ENCODE peak calls at places on chromosomes 6 and 20, in ten cellular contexts. One of them, this sample, is unnamed.
A peak's percentile ranks its signal among the peaks of the same experiment; 100 is the strongest.

GRCh38 chr6:140256213-140256612 is 881.8 kb upstream of the CITED2 start:
- DNase-seq in lower lobe of right lung: no peak
- DNase-seq in mucosa of descending colon: no peak
- DNase-seq in pancreas: no peak
- DNase-seq in naive thymus-derived CD4-positive, alpha-beta T cell: no peak
- DNase-seq in heart right ventricle: no peak
- DNase-seq in fibroblast of lung: peak; percentile 12
- DNase-seq in CD8-positive, alpha-beta T cell: no peak
- DNase-seq in IMR-90: peak; percentile 3
- DNase-seq in cardiac muscle cell: no peak
- DNase-seq in this sample: no peak

GRCh38 chr20:3670511-3670910 is 7.3 kb upstream of the GFRA4 start:
- DNase-seq in lower lobe of right lung: no peak
- DNase-seq in mucosa of descending colon: no peak
- DNase-seq in pancreas: no peak
- DNase-seq in naive thymus-derived CD4-positive, alpha-beta T cell: no peak
- DNase-seq in heart right ventricle: no peak
- DNase-seq in fibroblast of lung: no peak
- DNase-seq in CD8-positive, alpha-beta T cell: no peak
- DNase-seq in IMR-90: peak; percentile 19
- DNase-seq in cardiac muscle cell: peak; percentile 76
- DNase-seq in this sample: no peak

GRCh38 chr6:138682722-138683521 is 90.6 kb upstream of the CCDC28A start:
- DNase-seq in lower lobe of right lung: no peak
- DNase-seq in mucosa of descending colon: peak; percentile 47
- DNase-seq in pancreas: no peak
- DNase-seq in naive thymus-derived CD4-positive, alpha-beta T cell: no peak
- DNase-seq in heart right ventricle: peak; percentile 15
- DNase-seq in fibroblast of lung: peak; percentile 82
- DNase-seq in CD8-positive, alpha-beta T cell: no peak
- DNase-seq in IMR-90: peak; percentile 86
- DNase-seq in cardiac muscle cell: no peak
- DNase-seq in this sample: no peak

GRCh38 chr6:35719830-35720733 is 16.8 kb upstream of the ARMC12 start:
- DNase-seq in lower lobe of right lung: peak; percentile 66
- DNase-seq in mucosa of descending colon: peak; percentile 74
- DNase-seq in pancreas: no peak
- DNase-seq in naive thymus-derived CD4-positive, alpha-beta T cell: no peak
- DNase-seq in heart right ventricle: peak; percentile 52
- DNase-seq in fibroblast of lung: peak; percentile 43
- DNase-seq in CD8-positive, alpha-beta T cell: peak; percentile 48
- DNase-seq in IMR-90: peak; percentile 47
- DNase-seq in cardiac muscle cell: peak; percentile 61
- DNase-seq in this sample: no peak

GRCh38 chr6:35469711-35470662 is 1.8 kb downstream of the RPL10A start:
- DNase-seq in lower lobe of right lung: no peak
- DNase-seq in mucosa of descending colon: no peak
- DNase-seq in pancreas: peak; percentile 66
- DNase-seq in naive thymus-derived CD4-positive, alpha-beta T cell: no peak
- DNase-seq in heart right ventricle: no peak
- DNase-seq in fibroblast of lung: peak; percentile 34
- DNase-seq in CD8-positive, alpha-beta T cell: no peak
- DNase-seq in IMR-90: no peak
- DNase-seq in cardiac muscle cell: peak; percentile 44
- DNase-seq in this sample: no peak

GRCh38 chr20:25989196-25989595 is 292.5 kb upstream of the ZNF337 start:
- DNase-seq in lower lobe of right lung: no peak
- DNase-seq in mucosa of descending colon: no peak
- DNase-seq in pancreas: no peak
- DNase-seq in naive thymus-derived CD4-positive, alpha-beta T cell: no peak
- DNase-seq in heart right ventricle: no peak
- DNase-seq in fibroblast of lung: no peak
- DNase-seq in CD8-positive, alpha-beta T cell: no peak
- DNase-seq in IMR-90: no peak
- DNase-seq in cardiac muscle cell: no peak
- DNase-seq in this sample: no peak

GRCh38 chr20:20017852-20018245 is 687 bp downstream of the NAA20 start:
- DNase-seq in lower lobe of right lung: no peak
- DNase-seq in mucosa of descending colon: no peak
- DNase-seq in pancreas: no peak
- DNase-seq in naive thymus-derived CD4-positive, alpha-beta T cell: peak; percentile 9
- DNase-seq in heart right ventricle: no peak
- DNase-seq in fibroblast of lung: no peak
- DNase-seq in CD8-positive, alpha-beta T cell: no peak
- DNase-seq in IMR-90: no peak
- DNase-seq in cardiac muscle cell: no peak
- DNase-seq in this sample: no peak

GRCh38 chr6:107740496-107741190 is 83.5 kb downstream of the SCML4 start:
- DNase-seq in lower lobe of right lung: no peak
- DNase-seq in mucosa of descending colon: no peak
- DNase-seq in pancreas: no peak
- DNase-seq in naive thymus-derived CD4-positive, alpha-beta T cell: peak; percentile 44
- DNase-seq in heart right ventricle: no peak
- DNase-seq in fibroblast of lung: no peak
- DNase-seq in CD8-positive, alpha-beta T cell: peak; percentile 39
- DNase-seq in IMR-90: no peak
- DNase-seq in cardiac muscle cell: no peak
- DNase-seq in this sample: no peak

GRCh38 chr20:11847827-11848226 is 69.9 kb upstream of the BTBD3 start:
- DNase-seq in lower lobe of right lung: no peak
- DNase-seq in mucosa of descending colon: no peak
- DNase-seq in pancreas: no peak
- DNase-seq in naive thymus-derived CD4-positive, alpha-beta T cell: no peak
- DNase-seq in heart right ventricle: no peak
- DNase-seq in fibroblast of lung: no peak
- DNase-seq in CD8-positive, alpha-beta T cell: no peak
- DNase-seq in IMR-90: no peak
- DNase-seq in cardiac muscle cell: no peak
- DNase-seq in this sample: no peak

GRCh38 chr6:32517654-32518445 is 12.2 kb downstream of the HLA-DRB5 start:
- DNase-seq in lower lobe of right lung: no peak
- DNase-seq in mucosa of descending colon: no peak
- DNase-seq in pancreas: no peak
- DNase-seq in naive thymus-derived CD4-positive, alpha-beta T cell: no peak
- DNase-seq in heart right ventricle: no peak
- DNase-seq in fibroblast of lung: no peak
- DNase-seq in CD8-positive, alpha-beta T cell: no peak
- DNase-seq in IMR-90: no peak
- DNase-seq in cardiac muscle cell: no peak
- DNase-seq in this sample: no peak

GRCh38 chr6:168131464-168132415 is 52.7 kb upstream of the FRMD1 start:
- DNase-seq in lower lobe of right lung: no peak
- DNase-seq in mucosa of descending colon: no peak
- DNase-seq in pancreas: no peak
- DNase-seq in naive thymus-derived CD4-positive, alpha-beta T cell: no peak
- DNase-seq in heart right ventricle: no peak
- DNase-seq in fibroblast of lung: no peak
- DNase-seq in CD8-positive, alpha-beta T cell: no peak
- DNase-seq in IMR-90: no peak
- DNase-seq in cardiac muscle cell: peak; percentile 21
- DNase-seq in this sample: peak; percentile 11

GRCh38 chr20:63461364-63461763 is 11.1 kb downstream of the KCNQ2 start:
- DNase-seq in lower lobe of right lung: no peak
- DNase-seq in mucosa of descending colon: no peak
- DNase-seq in pancreas: no peak
- DNase-seq in naive thymus-derived CD4-positive, alpha-beta T cell: no peak
- DNase-seq in heart right ventricle: no peak
- DNase-seq in fibroblast of lung: no peak
- DNase-seq in CD8-positive, alpha-beta T cell: no peak
- DNase-seq in IMR-90: no peak
- DNase-seq in cardiac muscle cell: peak; percentile 80
- DNase-seq in this sample: no peak

GRCh38 chr6:43811101-43812099 is 41.4 kb downstream of the VEGFA start:
- DNase-seq in lower lobe of right lung: no peak
- DNase-seq in mucosa of descending colon: no peak
- DNase-seq in pancreas: peak; percentile 64
- DNase-seq in naive thymus-derived CD4-positive, alpha-beta T cell: no peak
- DNase-seq in heart right ventricle: no peak
- DNase-seq in fibroblast of lung: no peak
- DNase-seq in CD8-positive, alpha-beta T cell: no peak
- DNase-seq in IMR-90: peak; percentile 15
- DNase-seq in cardiac muscle cell: no peak
- DNase-seq in this sample: no peak

GRCh38 chr6:16947461-16948159 is 154.2 kb upstream of the STMND1 start:
- DNase-seq in lower lobe of right lung: no peak
- DNase-seq in mucosa of descending colon: no peak
- DNase-seq in pancreas: no peak
- DNase-seq in naive thymus-derived CD4-positive, alpha-beta T cell: no peak
- DNase-seq in heart right ventricle: no peak
- DNase-seq in fibroblast of lung: peak; percentile 100
- DNase-seq in CD8-positive, alpha-beta T cell: no peak
- DNase-seq in IMR-90: peak; percentile 98
- DNase-seq in cardiac muscle cell: peak; percentile 72
- DNase-seq in this sample: no peak
- H3K4me3 ChIP-seq in lower lobe of right lung: no peak overlapping the region
- H3K4me3 ChIP-seq in mucosa of descending colon: no peak overlapping the region
- H3K4me3 ChIP-seq in pancreas: no peak overlapping the region
- H3K4me3 ChIP-seq in naive thymus-derived CD4-positive, alpha-beta T cell: no peak overlapping the region
- H3K4me3 ChIP-seq in heart right ventricle: no peak overlapping the region
- H3K4me3 ChIP-seq in fibroblast of lung: no peak overlapping the region
- H3K4me3 ChIP-seq in CD8-positive, alpha-beta T cell: no peak overlapping the region
- H3K4me3 ChIP-seq in IMR-90: no peak overlapping the region
- H3K4me3 ChIP-seq in cardiac muscle cell: no peak overlapping the region
- H3K4me3 ChIP-seq in this sample: no peak overlapping the region

DNA sequence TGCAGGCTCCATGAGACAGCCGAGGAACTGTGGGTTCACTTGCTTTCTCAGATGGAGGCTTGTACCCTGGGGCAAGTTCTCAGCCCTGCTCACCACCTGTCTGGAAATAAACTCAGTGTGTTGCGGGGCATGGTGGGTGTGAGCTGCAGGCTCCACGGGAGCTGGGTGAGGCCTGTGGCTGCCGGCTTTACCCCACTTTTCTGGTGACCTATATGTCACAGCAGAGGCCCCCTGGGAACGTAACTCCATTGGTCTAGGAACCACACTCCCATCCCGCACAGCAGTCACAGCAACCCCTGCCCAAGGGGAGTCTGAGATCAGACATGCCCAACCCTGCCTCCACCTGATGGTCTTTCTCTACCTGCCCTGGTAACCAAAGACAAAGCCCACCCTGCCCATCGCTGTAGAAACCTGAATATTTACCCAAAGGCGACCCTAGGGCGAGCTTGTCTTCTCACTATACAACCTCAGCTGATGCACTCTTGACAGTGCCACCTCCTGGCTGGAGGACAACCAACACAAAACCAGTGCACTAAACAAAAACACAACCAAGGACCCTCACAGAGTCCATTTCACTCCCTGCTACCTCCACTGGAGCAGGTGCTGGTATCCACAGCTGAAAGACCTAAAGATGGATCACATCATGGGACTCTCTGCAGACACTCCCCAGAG is 174.3 kb downstream of the PDE10A start:
- DNase-seq in lower lobe of right lung: no peak
- DNase-seq in mucosa of descending colon: no peak
- DNase-seq in pancreas: no peak
- DNase-seq in naive thymus-derived CD4-positive, alpha-beta T cell: no peak
- DNase-seq in heart right ventricle: no peak
- DNase-seq in fibroblast of lung: no peak
- DNase-seq in CD8-positive, alpha-beta T cell: no peak
- DNase-seq in IMR-90: no peak
- DNase-seq in cardiac muscle cell: no peak
- DNase-seq in this sample: no peak
- H3K4me1 ChIP-seq in lower lobe of right lung: no peaks in the 10 kb centered on the region
- H3K4me1 ChIP-seq in mucosa of descending colon: no peaks in the 10 kb centered on the region
- H3K4me1 ChIP-seq in pancreas: no peaks in the 10 kb centered on the region
- H3K4me1 ChIP-seq in naive thymus-derived CD4-positive, alpha-beta T cell: no peaks in the 10 kb centered on the region
- H3K4me1 ChIP-seq in heart right ventricle: no peaks in the 10 kb centered on the region
- H3K4me1 ChIP-seq in fibroblast of lung: no peaks in the 10 kb centered on the region
- H3K4me1 ChIP-seq in CD8-positive, alpha-beta T cell: no peaks in the 10 kb centered on the region
- H3K4me1 ChIP-seq in IMR-90: peaks cover 12% of the 10 kb centered on the region
- H3K4me1 ChIP-seq in cardiac muscle cell: peaks cover 17% of the 10 kb centered on the region
- H3K4me1 ChIP-seq in this sample: no peaks in the 10 kb centered on the region

GRCh38 chr20:8858181-8858794 is 210.6 kb upstream of the PLCB4 start:
- DNase-seq in lower lobe of right lung: no peak
- DNase-seq in mucosa of descending colon: no peak
- DNase-seq in pancreas: no peak
- DNase-seq in naive thymus-derived CD4-positive, alpha-beta T cell: no peak
- DNase-seq in heart right ventricle: peak; percentile 33
- DNase-seq in fibroblast of lung: peak; percentile 16
- DNase-seq in CD8-positive, alpha-beta T cell: no peak
- DNase-seq in IMR-90: peak; percentile 21
- DNase-seq in cardiac muscle cell: no peak
- DNase-seq in this sample: no peak

GRCh38 chr20:8854566-8854965 is 214.3 kb upstream of the PLCB4 start:
- DNase-seq in lower lobe of right lung: peak; percentile 43
- DNase-seq in mucosa of descending colon: no peak
- DNase-seq in pancreas: no peak
- DNase-seq in naive thymus-derived CD4-positive, alpha-beta T cell: no peak
- DNase-seq in heart right ventricle: peak; percentile 69
- DNase-seq in fibroblast of lung: peak; percentile 72
- DNase-seq in CD8-positive, alpha-beta T cell: no peak
- DNase-seq in IMR-90: peak; percentile 83
- DNase-seq in cardiac muscle cell: peak; percentile 5
- DNase-seq in this sample: no peak

GRCh38 chr20:8853805-8854338 is 215.0 kb upstream of the PLCB4 start:
- DNase-seq in lower lobe of right lung: no peak
- DNase-seq in mucosa of descending colon: no peak
- DNase-seq in pancreas: no peak
- DNase-seq in naive thymus-derived CD4-positive, alpha-beta T cell: peak; percentile 11
- DNase-seq in heart right ventricle: peak; percentile 48
- DNase-seq in fibroblast of lung: peak; percentile 87
- DNase-seq in CD8-positive, alpha-beta T cell: no peak
- DNase-seq in IMR-90: peak; percentile 84
- DNase-seq in cardiac muscle cell: peak; percentile 77
- DNase-seq in this sample: no peak

GRCh38 chr20:8856668-8857067 is 212.2 kb upstream of the PLCB4 start:
- DNase-seq in lower lobe of right lung: no peak
- DNase-seq in mucosa of descending colon: no peak
- DNase-seq in pancreas: no peak
- DNase-seq in naive thymus-derived CD4-positive, alpha-beta T cell: no peak
- DNase-seq in heart right ventricle: no peak
- DNase-seq in fibroblast of lung: no peak
- DNase-seq in CD8-positive, alpha-beta T cell: no peak
- DNase-seq in IMR-90: no peak
- DNase-seq in cardiac muscle cell: no peak
- DNase-seq in this sample: no peak

DNA sequence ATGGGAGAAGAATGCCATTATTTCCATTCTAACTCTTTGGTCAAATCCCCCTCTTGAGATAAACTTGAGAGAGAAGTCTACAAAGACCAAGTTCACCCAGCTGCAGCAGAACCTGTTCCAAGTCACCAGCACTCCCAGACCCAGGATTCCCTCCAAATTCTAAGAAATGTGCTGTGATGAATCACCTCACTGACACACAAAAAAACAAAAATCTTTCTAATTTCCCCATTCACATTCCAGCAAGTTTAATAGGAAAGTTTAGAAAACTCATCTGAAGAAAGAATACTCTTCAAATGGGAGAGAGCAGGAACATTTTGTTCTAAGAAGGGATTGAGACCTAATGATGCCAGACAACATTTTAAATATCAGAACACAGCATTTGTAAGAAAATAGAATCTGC is 213.6 kb upstream of the PLCB4 start:
- DNase-seq in lower lobe of right lung: no peak
- DNase-seq in mucosa of descending colon: no peak
- DNase-seq in pancreas: no peak
- DNase-seq in naive thymus-derived CD4-positive, alpha-beta T cell: no peak
- DNase-seq in heart right ventricle: peak; percentile 45
- DNase-seq in fibroblast of lung: peak; percentile 46
- DNase-seq in CD8-positive, alpha-beta T cell: no peak
- DNase-seq in IMR-90: peak; percentile 61
- DNase-seq in cardiac muscle cell: no peak
- DNase-seq in this sample: no peak
- H3K4me3 ChIP-seq in lower lobe of right lung: no peak overlapping the region
- H3K4me3 ChIP-seq in mucosa of descending colon: no peak overlapping the region
- H3K4me3 ChIP-seq in pancreas: no peak overlapping the region
- H3K4me3 ChIP-seq in naive thymus-derived CD4-positive, alpha-beta T cell: no peak overlapping the region
- H3K4me3 ChIP-seq in heart right ventricle: no peak overlapping the region
- H3K4me3 ChIP-seq in fibroblast of lung: peak overlapping the region; percentile 28
- H3K4me3 ChIP-seq in CD8-positive, alpha-beta T cell: no peak overlapping the region
- H3K4me3 ChIP-seq in IMR-90: no peak overlapping the region
- H3K4me3 ChIP-seq in cardiac muscle cell: no peak overlapping the region
- H3K4me3 ChIP-seq in this sample: no peak overlapping the region

GRCh38 chr20:41149679-41150131 is 12.4 kb downstream of the PLCG1 start:
- DNase-seq in lower lobe of right lung: peak; percentile 1
- DNase-seq in mucosa of descending colon: no peak
- DNase-seq in pancreas: peak; percentile 3
- DNase-seq in naive thymus-derived CD4-positive, alpha-beta T cell: no peak
- DNase-seq in heart right ventricle: no peak
- DNase-seq in fibroblast of lung: peak; percentile 35
- DNase-seq in CD8-positive, alpha-beta T cell: no peak
- DNase-seq in IMR-90: peak; percentile 71
- DNase-seq in cardiac muscle cell: no peak
- DNase-seq in this sample: no peak
- H3K4me1 ChIP-seq in lower lobe of right lung: peaks cover 99% of the 10 kb centered on the region
- H3K4me1 ChIP-seq in mucosa of descending colon: peaks cover 31% of the 10 kb centered on the region
- H3K4me1 ChIP-seq in pancreas: no peaks in the 10 kb centered on the region
- H3K4me1 ChIP-seq in naive thymus-derived CD4-positive, alpha-beta T cell: peaks cover 100% of the 10 kb centered on the region
- H3K4me1 ChIP-seq in heart right ventricle: peaks cover 34% of the 10 kb centered on the region
- H3K4me1 ChIP-seq in fibroblast of lung: peaks cover 3% of the 10 kb centered on the region
- H3K4me1 ChIP-seq in CD8-positive, alpha-beta T cell: peaks cover 100% of the 10 kb centered on the region
- H3K4me1 ChIP-seq in IMR-90: peaks cover 6% of the 10 kb centered on the region
- H3K4me1 ChIP-seq in cardiac muscle cell: no peaks in the 10 kb centered on the region
- H3K4me1 ChIP-seq in this sample: peaks cover 14% of the 10 kb centered on the region